ENCODE peak calls at places on chromosomes 16 and 17, in nine cellular contexts. One of them, this sample, is unnamed.

GRCh38 chr17:7656958-7657715 is 6.4 kb downstream of the ATP1B2 start:
- DNase-seq in SIG-M5: no peak
- DNase-seq in cardiac muscle cell: peak
- DNase-seq in IMR-90: no peak
- DNase-seq in left ventricle myocardium inferior: peak
- DNase-seq in keratinocyte: no peak
- DNase-seq in stimulated activated CD4-positive, alpha-beta T cell treated with anti-CD3 and anti-CD28 coated beads, Interleukin-15, amount 100 ng/mL, for 48 hours: no peak
- DNase-seq in LoVo: no peak
- DNase-seq in fibroblast of gingiva: no peak
- DNase-seq in this sample: no peak

GRCh38 chr16:10519929-10520868 is 60.2 kb downstream of the EMP2 start:
- DNase-seq in keratinocyte: no peak
- DNase-seq in SIG-M5: no peak
- DNase-seq in cardiac muscle cell: no peak
- DNase-seq in LoVo: no peak
- DNase-seq in fibroblast of gingiva: no peak
- DNase-seq in left ventricle myocardium inferior: no peak
- DNase-seq in stimulated activated CD4-positive, alpha-beta T cell treated with anti-CD3 and anti-CD28 coated beads, Interleukin-15, amount 100 ng/mL, for 48 hours: no peak
- DNase-seq in IMR-90: no peak
- DNase-seq in this sample: peak

GRCh38 chr16:25691519-25692091 is at the start of gene HS3ST4:
- DNase-seq in left ventricle myocardium inferior: no peak
- DNase-seq in IMR-90: no peak
- DNase-seq in cardiac muscle cell: no peak
- DNase-seq in keratinocyte: no peak
- DNase-seq in fibroblast of gingiva: no peak
- DNase-seq in stimulated activated CD4-positive, alpha-beta T cell treated with anti-CD3 and anti-CD28 coated beads, Interleukin-15, amount 100 ng/mL, for 48 hours: no peak
- DNase-seq in SIG-M5: no peak
- DNase-seq in LoVo: no peak
- DNase-seq in this sample: no peak

GRCh38 chr17:79082311-79083190 is 7.9 kb downstream of the ENGASE start:
- DNase-seq in cardiac muscle cell: peak
- DNase-seq in fibroblast of gingiva: no peak
- DNase-seq in SIG-M5: no peak
- DNase-seq in left ventricle myocardium inferior: peak
- DNase-seq in keratinocyte: no peak
- DNase-seq in IMR-90: peak
- DNase-seq in stimulated activated CD4-positive, alpha-beta T cell treated with anti-CD3 and anti-CD28 coated beads, Interleukin-15, amount 100 ng/mL, for 48 hours: peak
- DNase-seq in LoVo: peak
- DNase-seq in this sample: no peak

GRCh38 chr17:47941998-47942490 is 673 bp downstream of the PNPO start:
- DNase-seq in cardiac muscle cell: no peak
- DNase-seq in keratinocyte: no peak
- DNase-seq in left ventricle myocardium inferior: no peak
- DNase-seq in stimulated activated CD4-positive, alpha-beta T cell treated with anti-CD3 and anti-CD28 coated beads, Interleukin-15, amount 100 ng/mL, for 48 hours: no peak
- DNase-seq in IMR-90: no peak
- DNase-seq in fibroblast of gingiva: no peak
- DNase-seq in SIG-M5: no peak
- DNase-seq in LoVo: no peak
- DNase-seq in this sample: no peak

GRCh38 chr16:78522327-78522726 is 422.9 kb downstream of the WWOX start:
- DNase-seq in LoVo: no peak
- DNase-seq in cardiac muscle cell: no peak
- DNase-seq in fibroblast of gingiva: no peak
- DNase-seq in stimulated activated CD4-positive, alpha-beta T cell treated with anti-CD3 and anti-CD28 coated beads, Interleukin-15, amount 100 ng/mL, for 48 hours: no peak
- DNase-seq in SIG-M5: no peak
- DNase-seq in keratinocyte: no peak
- DNase-seq in IMR-90: no peak
- DNase-seq in left ventricle myocardium inferior: no peak
- DNase-seq in this sample: no peak

GRCh38 chr17:49779730-49780220 is 8.7 kb upstream of the KAT7 start:
- DNase-seq in keratinocyte: peak
- DNase-seq in cardiac muscle cell: peak
- DNase-seq in stimulated activated CD4-positive, alpha-beta T cell treated with anti-CD3 and anti-CD28 coated beads, Interleukin-15, amount 100 ng/mL, for 48 hours: no peak
- DNase-seq in fibroblast of gingiva: peak
- DNase-seq in left ventricle myocardium inferior: no peak
- DNase-seq in LoVo: peak
- DNase-seq in IMR-90: peak
- DNase-seq in SIG-M5: no peak
- DNase-seq in this sample: peak

GRCh38 chr17:79707931-79708891 is 22.5 kb upstream of the ENPP7 start:
- DNase-seq in cardiac muscle cell: peak
- DNase-seq in stimulated activated CD4-positive, alpha-beta T cell treated with anti-CD3 and anti-CD28 coated beads, Interleukin-15, amount 100 ng/mL, for 48 hours: peak
- DNase-seq in keratinocyte: no peak
- DNase-seq in SIG-M5: no peak
- DNase-seq in IMR-90: peak
- DNase-seq in left ventricle myocardium inferior: no peak
- DNase-seq in LoVo: peak
- DNase-seq in fibroblast of gingiva: no peak
- DNase-seq in this sample: peak

GRCh38 chr16:61957075-61957474 is 79.2 kb downstream of the CDH8 start:
- DNase-seq in fibroblast of gingiva: no peak
- DNase-seq in SIG-M5: no peak
- DNase-seq in IMR-90: no peak
- DNase-seq in stimulated activated CD4-positive, alpha-beta T cell treated with anti-CD3 and anti-CD28 coated beads, Interleukin-15, amount 100 ng/mL, for 48 hours: no peak
- DNase-seq in left ventricle myocardium inferior: no peak
- DNase-seq in LoVo: no peak
- DNase-seq in keratinocyte: no peak
- DNase-seq in cardiac muscle cell: no peak
- DNase-seq in this sample: no peak

GRCh38 chr17:67574658-67575293 is 143.0 kb upstream of the NOL11 start:
- DNase-seq in fibroblast of gingiva: no peak
- DNase-seq in stimulated activated CD4-positive, alpha-beta T cell treated with anti-CD3 and anti-CD28 coated beads, Interleukin-15, amount 100 ng/mL, for 48 hours: no peak
- DNase-seq in IMR-90: no peak
- DNase-seq in left ventricle myocardium inferior: no peak
- DNase-seq in cardiac muscle cell: no peak
- DNase-seq in keratinocyte: no peak
- DNase-seq in SIG-M5: no peak
- DNase-seq in LoVo: no peak
- DNase-seq in this sample: no peak

GRCh38 chr17:42900460-42901331 is at the start of gene G6PC1:
- DNase-seq in cardiac muscle cell: no peak
- DNase-seq in fibroblast of gingiva: no peak
- DNase-seq in stimulated activated CD4-positive, alpha-beta T cell treated with anti-CD3 and anti-CD28 coated beads, Interleukin-15, amount 100 ng/mL, for 48 hours: no peak
- DNase-seq in IMR-90: no peak
- DNase-seq in LoVo: no peak
- DNase-seq in left ventricle myocardium inferior: no peak
- DNase-seq in SIG-M5: no peak
- DNase-seq in keratinocyte: no peak
- DNase-seq in this sample: no peak

GRCh38 chr16:55418586-55418985 is 60.4 kb upstream of the MMP2 start:
- DNase-seq in LoVo: no peak
- DNase-seq in IMR-90: peak
- DNase-seq in cardiac muscle cell: peak
- DNase-seq in stimulated activated CD4-positive, alpha-beta T cell treated with anti-CD3 and anti-CD28 coated beads, Interleukin-15, amount 100 ng/mL, for 48 hours: no peak
- DNase-seq in left ventricle myocardium inferior: no peak
- DNase-seq in keratinocyte: no peak
- DNase-seq in fibroblast of gingiva: no peak
- DNase-seq in SIG-M5: no peak
- DNase-seq in this sample: peak

GRCh38 chr16:23496826-23497542 is 13.3 kb downstream of the GGA2 start:
- DNase-seq in left ventricle myocardium inferior: no peak
- DNase-seq in keratinocyte: no peak
- DNase-seq in cardiac muscle cell: peak
- DNase-seq in fibroblast of gingiva: peak
- DNase-seq in LoVo: no peak
- DNase-seq in stimulated activated CD4-positive, alpha-beta T cell treated with anti-CD3 and anti-CD28 coated beads, Interleukin-15, amount 100 ng/mL, for 48 hours: no peak
- DNase-seq in SIG-M5: no peak
- DNase-seq in IMR-90: peak
- DNase-seq in this sample: peak

GRCh38 chr17:65627108-65627507 is 65.7 kb upstream of the AXIN2 start:
- DNase-seq in keratinocyte: no peak
- DNase-seq in cardiac muscle cell: no peak
- DNase-seq in SIG-M5: no peak
- DNase-seq in LoVo: peak
- DNase-seq in IMR-90: no peak
- DNase-seq in left ventricle myocardium inferior: no peak
- DNase-seq in stimulated activated CD4-positive, alpha-beta T cell treated with anti-CD3 and anti-CD28 coated beads, Interleukin-15, amount 100 ng/mL, for 48 hours: no peak
- DNase-seq in fibroblast of gingiva: no peak
- DNase-seq in this sample: no peak

GRCh38 chr16:85395207-85395912 is 217.8 kb upstream of the GSE1 start:
- DNase-seq in cardiac muscle cell: peak
- DNase-seq in keratinocyte: peak
- DNase-seq in stimulated activated CD4-positive, alpha-beta T cell treated with anti-CD3 and anti-CD28 coated beads, Interleukin-15, amount 100 ng/mL, for 48 hours: no peak
- DNase-seq in IMR-90: peak
- DNase-seq in SIG-M5: no peak
- DNase-seq in LoVo: peak
- DNase-seq in left ventricle myocardium inferior: peak
- DNase-seq in fibroblast of gingiva: peak
- DNase-seq in this sample: peak

GRCh38 chr17:38596651-38597050 is 9.1 kb downstream of the SRCIN1 start:
- DNase-seq in IMR-90: no peak
- DNase-seq in fibroblast of gingiva: no peak
- DNase-seq in cardiac muscle cell: no peak
- DNase-seq in left ventricle myocardium inferior: no peak
- DNase-seq in keratinocyte: no peak
- DNase-seq in LoVo: no peak
- DNase-seq in SIG-M5: no peak
- DNase-seq in stimulated activated CD4-positive, alpha-beta T cell treated with anti-CD3 and anti-CD28 coated beads, Interleukin-15, amount 100 ng/mL, for 48 hours: no peak
- DNase-seq in this sample: no peak

GRCh38 chr16:49857423-49858181 is 1.7 kb upstream of the ZNF423 start:
- DNase-seq in IMR-90: peak
- DNase-seq in cardiac muscle cell: peak
- DNase-seq in SIG-M5: no peak
- DNase-seq in stimulated activated CD4-positive, alpha-beta T cell treated with anti-CD3 and anti-CD28 coated beads, Interleukin-15, amount 100 ng/mL, for 48 hours: peak
- DNase-seq in keratinocyte: no peak
- DNase-seq in left ventricle myocardium inferior: peak
- DNase-seq in LoVo: peak
- DNase-seq in fibroblast of gingiva: peak
- DNase-seq in this sample: peak

GRCh38 chr17:50919321-50920040 is 53.3 kb upstream of the TOB1 start:
- DNase-seq in keratinocyte: no peak
- DNase-seq in left ventricle myocardium inferior: peak
- DNase-seq in IMR-90: peak
- DNase-seq in cardiac muscle cell: peak
- DNase-seq in SIG-M5: no peak
- DNase-seq in fibroblast of gingiva: peak
- DNase-seq in stimulated activated CD4-positive, alpha-beta T cell treated with anti-CD3 and anti-CD28 coated beads, Interleukin-15, amount 100 ng/mL, for 48 hours: peak
- DNase-seq in LoVo: peak
- DNase-seq in this sample: peak

GRCh38 chr17:74798239-74798707 is 22.1 kb upstream of the NAT9 start:
- DNase-seq in left ventricle myocardium inferior: no peak
- DNase-seq in stimulated activated CD4-positive, alpha-beta T cell treated with anti-CD3 and anti-CD28 coated beads, Interleukin-15, amount 100 ng/mL, for 48 hours: no peak
- DNase-seq in SIG-M5: no peak
- DNase-seq in IMR-90: peak
- DNase-seq in keratinocyte: no peak
- DNase-seq in cardiac muscle cell: no peak
- DNase-seq in LoVo: no peak
- DNase-seq in fibroblast of gingiva: peak
- DNase-seq in this sample: peak

GRCh38 chr16:15055141-15056053 is 477 bp downstream of the NTAN1 start:
- DNase-seq in stimulated activated CD4-positive, alpha-beta T cell treated with anti-CD3 and anti-CD28 coated beads, Interleukin-15, amount 100 ng/mL, for 48 hours: peak
- DNase-seq in LoVo: no peak
- DNase-seq in keratinocyte: no peak
- DNase-seq in cardiac muscle cell: no peak
- DNase-seq in fibroblast of gingiva: peak
- DNase-seq in left ventricle myocardium inferior: no peak
- DNase-seq in IMR-90: peak
- DNase-seq in SIG-M5: no peak
- DNase-seq in this sample: peak